ENCODE peak calls at places on chromosome 16, in eight cellular contexts. V, K, R, N, Y, P, S and G are unnamed samples.

GRCh38 chr16:1887711-1888354 is 15.9 kb upstream of the MEIOB start:
- DNase-seq in R (peak), Y (no peak), V (no peak), K (no peak), N (no peak), P (no peak), S (no peak), G (no peak)

GRCh38 chr16:14369734-14370598 is 260.1 kb downstream of the PARN start:
- DNase-seq in Y (no peak), K (peak), V (peak), N (no peak), P (no peak), S (no peak), R (peak), G (no peak)

GRCh38 chr16:20415541-20415940 is 6.2 kb downstream of the ACSM5 start:
- DNase-seq in N (no peak), S (no peak), Y (no peak), P (no peak), K (no peak), R (no peak), V (peak), G (no peak)

GRCh38 chr16:6888536-6888935 is 444.1 kb upstream of the RBFOX1 start:
- DNase-seq in N (no peak), V (no peak), K (no peak), R (no peak), Y (no peak), P (no peak), S (no peak), G (no peak)

GRCh38 chr16:86752582-86753175 is 174.3 kb downstream of the FOXL1 start:
- DNase-seq in P (no peak), R (no peak), V (no peak), S (no peak), K (no peak), N (no peak), Y (no peak), G (peak)

GRCh38 chr16:2019919-2020831 is 590 bp downstream of the NPW start:
- DNase-seq in K (no peak), N (no peak), S (no peak), P (no peak), Y (no peak), V (no peak), R (no peak), G (no peak)

GRCh38 chr16:88853336-88853941 is 3.3 kb downstream of the GALNS start:
- DNase-seq in N (no peak), R (no peak), S (no peak), K (no peak), P (no peak), Y (no peak), V (no peak), G (no peak)

GRCh38 chr16:86567701-86568571 is 1.3 kb downstream of the FOXC2 start:
- DNase-seq in S (no peak), R (no peak), P (peak), Y (no peak), V (peak), N (no peak), K (peak), G (no peak)

GRCh38 chr16:35598696-35599332 is 2139.4 kb downstream of the TP53TG3F start:
- DNase-seq in P (no peak), R (no peak), N (no peak), S (no peak), Y (no peak), V (no peak), K (no peak), G (no peak)

GRCh38 chr16:48592839-48593429 is 17.0 kb downstream of the N4BP1 start:
- DNase-seq in Y (no peak), P (no peak), R (no peak), S (no peak), N (no peak), K (no peak), V (peak), G (no peak)

GRCh38 chr16:89383095-89384003 is 107.0 kb downstream of the ANKRD11 start:
- DNase-seq in P (peak), Y (peak), K (peak), S (no peak), N (no peak), R (no peak), V (no peak), G (peak)

GRCh38 chr16:69833791-69834282 is 71.7 kb downstream of the WWP2 start:
- DNase-seq in N (no peak), Y (no peak), K (no peak), V (no peak), S (no peak), P (no peak), R (no peak), G (no peak)